ENCODE peak calls at places on chromosomes 2 and 18, in ten cellular contexts. O, F, Y, A, N, I, M, X, H and W are unnamed samples. For H3K9me3, the result is how much of the 10 kb centered on the place peaks cover.

GRCh38 chr18:46297621-46298020 is 193.4 kb downstream of the HAUS1 start:
- DNase-seq in X (no peak), M (no peak), F (no peak), A (no peak), H (peak), O (no peak), N (no peak), I (no peak), Y (no peak), W (no peak)

GRCh38 chr18:3623769-3624545 is 174.0 kb downstream of the TGIF1 start:
- DNase-seq in X (peak), O (peak), M (peak), I (peak), F (peak), H (no peak), N (peak), Y (peak), A (peak), W (peak)

GRCh38 chr2:63057249-63058148 is 6.9 kb downstream of the OTX1 start:
- DNase-seq in I (no peak), Y (no peak), M (peak), X (no peak), O (no peak), A (peak), N (no peak), F (no peak), H (no peak), W (no peak)

GRCh38 chr2:21251216-21251971 is 127.6 kb downstream of the TDRD15 start:
- DNase-seq in N (no peak), I (no peak), A (no peak), F (peak), M (peak), Y (no peak), O (no peak), H (no peak), X (no peak), W (no peak)

GRCh38 chr2:226600184-226600583 is 199.4 kb downstream of the IRS1 start:
- DNase-seq in F (no peak), O (no peak), X (no peak), M (no peak), H (no peak), I (no peak), Y (no peak), N (no peak), A (no peak), W (no peak)

GRCh38 chr2:64338910-64339500 is 115.0 kb upstream of the LGALSL start:
- DNase-seq in X (no peak), I (no peak), H (peak), A (no peak), M (no peak), F (no peak), Y (no peak), O (no peak), N (no peak), W (no peak)

GRCh38 chr18:44586782-44587524 is 93.7 kb upstream of the SETBP1 start:
- DNase-seq in I (no peak), N (no peak), H (no peak), O (no peak), Y (peak), F (no peak), M (no peak), A (no peak), X (no peak), W (no peak)

GRCh38 chr2:233093721-233094120 is 33.6 kb downstream of the INPP5D start:
- DNase-seq in M (no peak), I (no peak), H (no peak), N (no peak), Y (no peak), O (no peak), X (no peak), A (no peak), F (no peak), W (no peak)

GRCh38 chr2:86138736-86139625 is 32.9 kb downstream of the PTCD3 start:
- DNase-seq in X (no peak), F (no peak), I (no peak), M (no peak), H (no peak), A (no peak), N (no peak), Y (no peak), O (no peak), W (no peak)

GRCh38 chr18:54296017-54296416 is 26.7 kb downstream of the POLI start:
- DNase-seq in N (no peak), Y (no peak), O (no peak), I (no peak), A (peak), M (peak), F (no peak), H (no peak), X (no peak), W (no peak)

GRCh38 chr2:54559593-54560145 is 103.5 kb downstream of the SPTBN1 start:
- DNase-seq in I (no peak), Y (no peak), X (no peak), O (peak), H (peak), M (peak), N (no peak), A (peak), F (no peak), W (peak)

GRCh38 chr2:217436386-217436785 is 566.4 kb downstream of the TNS1 start:
- DNase-seq in H (no peak), A (no peak), N (no peak), O (no peak), I (peak), F (no peak), X (no peak), M (no peak), Y (peak), W (no peak)

GRCh38 chr18:13300029-13300428 is 81.5 kb downstream of the LDLRAD4 start:
- DNase-seq in O (no peak), I (no peak), F (no peak), N (no peak), H (no peak), X (no peak), M (no peak), Y (no peak), A (no peak), W (no peak)

GRCh38 chr18:12751891-12752290 is 49.0 kb downstream of the PSMG2 start:
- DNase-seq in N (no peak), Y (no peak), F (no peak), M (no peak), O (no peak), I (no peak), H (peak), X (no peak), A (no peak), W (no peak)

GRCh38 chr2:240558229-240558885 is 569 bp upstream of the ANKMY1 start:
- DNase-seq in Y (no peak), N (no peak), X (no peak), A (peak), M (no peak), H (no peak), O (no peak), I (no peak), F (no peak), W (no peak)

GRCh38 chr2:138201326-138201725 is 237.1 kb downstream of the HNMT start:
- DNase-seq in H (no peak), Y (no peak), N (no peak), A (no peak), O (no peak), I (no peak), X (no peak), F (no peak), M (no peak), W (no peak)

GRCh38 chr2:133657591-133657990 is 89.3 kb upstream of the NCKAP5 start:
- DNase-seq in Y (no peak), N (no peak), F (no peak), H (no peak), A (no peak), I (no peak), X (no peak), O (no peak), M (no peak), W (no peak)

GRCh38 chr2:70070557-70071268 is 16.6 kb upstream of the PCBP1 start:
- DNase-seq in O (no peak), H (peak), Y (peak), M (peak), F (peak), X (peak), N (no peak), I (peak), A (peak), W (peak)

GRCh38 chr2:127115471-127116199 is 8.7 kb upstream of the BIN1 start:
- DNase-seq in I (no peak), Y (no peak), O (no peak), N (no peak), M (no peak), X (no peak), A (no peak), F (peak), H (no peak), W (no peak)

GRCh38 chr2:217988014-217988839 is 14.6 kb downstream of the TNS1 start:
- DNase-seq in X (no peak), A (peak), Y (peak), H (peak), F (peak), N (peak), I (peak), M (peak), O (peak), W (peak)

GRCh38 chr2:71609029-71609428 is 155.7 kb downstream of the DYSF start:
- DNase-seq in H (no peak), Y (peak), I (no peak), M (peak), F (peak), N (no peak), O (no peak), A (no peak), X (no peak), W (peak)

GRCh38 chr2:40666438-40666837 is 214.5 kb upstream of the SLC8A1 start:
- DNase-seq in O (no peak), Y (peak), A (no peak), H (no peak), X (no peak), I (no peak), M (no peak), N (no peak), F (no peak), W (no peak)

GRCh38 chr2:471560-471959 is 183.7 kb upstream of the ALKAL2 start:
- DNase-seq in I (no peak), H (no peak), M (no peak), Y (no peak), F (no peak), N (no peak), X (no peak), A (no peak), O (no peak), W (no peak)

GRCh38 chr18:48990497-48991298 is 39.9 kb upstream of the SMAD7 start:
- DNase-seq in M (no peak), F (no peak), A (no peak), X (no peak), N (no peak), O (no peak), I (no peak), Y (no peak), H (no peak), W (peak)

GRCh38 chr2:74548919-74549684 is 4.6 kb downstream of the LOXL3 start:
- DNase-seq in M (peak), N (peak), Y (peak), F (peak), X (no peak), O (peak), H (no peak), A (peak), I (peak), W (peak)

GRCh38 chr18:3664563-3665178 is 214.7 kb downstream of the TGIF1 start:
- DNase-seq in A (peak), X (no peak), O (no peak), N (no peak), I (no peak), Y (no peak), M (no peak), H (no peak), F (no peak), W (no peak)

GRCh38 chr2:181105562-181105961 is 125.2 kb downstream of the UBE2E3 start:
- DNase-seq in H (no peak), O (no peak), Y (no peak), M (no peak), I (no peak), X (no peak), A (no peak), N (no peak), F (no peak), W (no peak)

GRCh38 chr2:143683977-143684376 is 554.8 kb downstream of the ARHGAP15 start:
- DNase-seq in M (no peak), Y (no peak), A (no peak), F (no peak), X (no peak), I (no peak), H (no peak), N (no peak), O (no peak), W (no peak)

GRCh38 chr18:55110436-55110835 is 151.2 kb upstream of the CCDC68 start:
- DNase-seq in I (peak), O (no peak), X (no peak), N (no peak), Y (no peak), M (peak), F (no peak), H (no peak), A (no peak), W (peak)

GRCh38 chr18:12256946-12257345 is 2.8 kb downstream of the CIDEA start:
- DNase-seq in A (no peak), X (no peak), M (peak), H (no peak), Y (no peak), O (no peak), F (no peak), I (no peak), N (no peak), W (peak)

GRCh38 chr2:235779444-235779896 is 285.6 kb downstream of the AGAP1 start:
- DNase-seq in O (peak), F (peak), I (peak), H (peak), A (peak), M (peak), X (peak), Y (peak), N (peak), W (peak)

GRCh38 chr2:178280261-178280852 is 86.0 kb downstream of the OSBPL6 start:
- DNase-seq in X (no peak), H (peak), A (peak), N (no peak), M (peak), I (no peak), F (peak), Y (no peak), O (no peak), W (no peak)

GRCh38 chr2:25851740-25852503 is 26.4 kb downstream of the ASXL2 start:
- DNase-seq in I (no peak), X (peak), A (peak), M (peak), H (peak), N (no peak), F (peak), O (no peak), Y (no peak), W (no peak)
- H3K4me3 ChIP-seq in I (no peak), X (peak), A (no peak), M (no peak), H (peak), N (no peak), F (no peak), O (no peak), Y (no peak), W (peak)

GRCh38 chr2:236841389-236841788 is 244.3 kb upstream of the COPS8 start:
- DNase-seq in X (no peak), H (no peak), O (no peak), A (no peak), F (no peak), M (no peak), N (no peak), I (no peak), Y (no peak), W (no peak)
- H3K9me3 ChIP-seq in X (under half), H (under half), O (under half), A (under half), F (under half), M (under half), N (under half), I (under half), Y (under half), W (under half)

DNA sequence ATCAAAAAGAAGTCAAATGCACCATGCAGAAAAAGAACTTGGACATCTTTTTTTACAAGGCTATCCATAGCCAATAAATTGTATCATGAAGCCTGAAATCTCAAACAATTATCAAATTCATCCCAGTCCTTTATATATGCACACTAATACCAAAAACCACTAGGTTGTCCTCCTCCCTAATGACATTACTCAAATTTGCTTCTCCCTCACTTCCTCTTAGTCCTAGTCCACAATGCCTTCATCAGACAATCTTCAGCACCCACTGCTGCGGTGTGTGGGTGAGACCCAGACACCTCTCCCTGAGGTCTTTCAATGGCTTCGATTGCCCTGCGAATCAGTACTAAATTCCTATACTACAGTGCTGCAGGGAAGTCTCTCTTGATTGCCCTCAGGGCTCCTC is 58.1 kb downstream of the CLASP1 start:
- DNase-seq in Y (no peak), H (no peak), N (no peak), A (no peak), I (no peak), F (no peak), M (no peak), O (no peak), X (no peak), W (no peak)
- H3K27ac ChIP-seq in Y (no peak), H (no peak), N (no peak), A (no peak), I (no peak), F (no peak), M (no peak), O (no peak), X (no peak), W (no peak)

DNA sequence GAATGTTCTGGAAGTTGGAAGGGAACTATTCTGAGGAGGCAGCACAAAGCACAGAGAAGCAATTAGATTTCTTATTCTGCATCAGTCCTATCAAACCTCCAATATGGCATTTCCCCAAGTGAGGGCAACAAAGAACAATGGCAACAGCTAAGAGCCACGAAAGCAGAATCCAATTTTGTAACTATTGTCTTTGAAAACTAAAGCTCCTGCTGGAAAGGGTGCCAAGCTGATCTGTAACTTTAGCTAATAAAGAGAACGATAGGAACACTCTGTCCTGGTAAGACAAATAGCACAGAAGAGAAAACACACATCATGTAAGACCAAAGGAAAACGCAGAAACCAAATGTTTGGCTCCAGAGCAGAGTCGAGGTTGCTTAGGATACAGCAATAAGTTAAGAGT is 160.6 kb downstream of the STK39 start:
- DNase-seq in Y (no peak), F (no peak), H (no peak), O (no peak), I (no peak), A (no peak), M (no peak), X (no peak), N (no peak), W (no peak)
- H3K4me3 ChIP-seq in Y (no peak), F (no peak), H (no peak), O (no peak), I (no peak), A (no peak), M (no peak), X (no peak), N (no peak), W (no peak)

DNA sequence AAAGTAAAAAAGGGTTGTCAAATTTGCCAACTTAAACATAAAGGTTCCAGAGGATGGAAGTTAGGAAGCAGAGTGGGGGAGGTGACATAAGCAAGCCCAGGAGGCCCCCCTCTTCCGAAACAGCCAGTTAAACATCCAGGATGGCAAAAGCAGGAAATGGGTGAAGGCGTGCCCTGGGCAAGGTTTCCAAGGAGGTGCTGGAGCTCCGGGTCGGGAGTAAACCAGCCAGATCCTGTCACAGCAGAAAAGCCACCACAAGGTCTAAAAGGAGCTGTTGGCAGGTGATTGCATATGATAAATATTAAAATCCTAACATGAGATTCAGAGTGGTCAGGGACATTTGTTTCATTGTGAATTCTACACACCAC is 572.2 kb upstream of the SALL3 start:
- DNase-seq in O (no peak), F (peak), N (no peak), Y (no peak), A (no peak), I (no peak), X (no peak), H (peak), M (no peak), W (no peak)
- H3K9me3 ChIP-seq in O (under half), F (under half), N (under half), Y (under half), A (under half), I (under half), X (half or more), H (under half), M (under half), W (under half)

GRCh38 chr2:41994661-41995060 is 53.2 kb upstream of the PKDCC start:
- DNase-seq in M (no peak), Y (no peak), A (no peak), X (no peak), O (no peak), H (no peak), I (no peak), F (no peak), N (no peak), W (no peak)

GRCh38 chr2:41992056-41992699 is 55.6 kb upstream of the PKDCC start:
- DNase-seq in O (no peak), M (no peak), I (no peak), F (no peak), H (no peak), N (no peak), A (no peak), X (no peak), Y (no peak), W (no peak)

GRCh38 chr2:41994177-41994576 is 53.6 kb upstream of the PKDCC start:
- DNase-seq in M (no peak), I (no peak), Y (no peak), X (no peak), F (no peak), N (no peak), A (no peak), H (no peak), O (no peak), W (no peak)

GRCh38 chr2:41992700-41993070 is 55.1 kb upstream of the PKDCC start:
- DNase-seq in M (no peak), I (no peak), X (no peak), Y (no peak), H (no peak), N (no peak), O (no peak), A (no peak), F (no peak), W (no peak)

DNA sequence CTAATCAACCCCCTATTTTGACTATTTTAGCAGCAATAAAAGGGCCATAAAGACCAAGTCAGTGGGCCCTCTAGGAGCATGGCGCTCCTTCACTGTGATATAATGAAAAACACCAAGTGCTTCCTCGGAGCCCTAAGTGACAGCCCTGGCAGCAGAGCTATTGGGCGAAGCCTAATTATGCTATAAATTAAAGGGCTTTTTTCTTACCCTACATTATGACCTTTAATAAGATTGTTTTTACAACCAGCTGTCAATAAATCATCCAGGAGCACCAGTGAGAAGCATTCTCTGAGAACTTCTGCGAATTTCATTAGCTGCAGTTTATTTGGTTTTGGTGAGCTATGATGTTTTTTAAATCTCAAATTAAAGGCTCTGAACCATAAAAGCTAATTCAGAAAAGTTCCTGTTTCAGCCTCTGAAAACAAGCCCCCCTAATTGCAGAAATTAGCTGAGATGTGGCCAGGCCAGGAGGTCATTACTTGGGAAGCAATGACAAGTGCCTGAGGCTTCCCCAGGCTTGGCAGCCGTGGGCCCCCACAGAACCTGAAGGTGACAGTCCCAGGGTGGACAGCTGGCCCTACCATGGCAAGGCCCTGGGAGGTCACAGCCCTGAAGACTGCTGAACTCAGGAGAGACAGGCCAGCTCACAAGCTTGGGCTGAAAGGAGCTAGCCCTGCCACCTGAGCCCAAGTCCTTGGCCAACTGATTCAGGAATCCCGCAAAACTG is 54.6 kb upstream of the PKDCC start:
- DNase-seq in O (no peak), X (no peak), F (no peak), M (no peak), A (no peak), N (no peak), I (no peak), H (no peak), Y (no peak), W (no peak)
- H3K27ac ChIP-seq in O (no peak), X (no peak), F (no peak), M (no peak), A (no peak), N (no peak), I (no peak), H (no peak), Y (no peak), W (no peak)

GRCh38 chr2:47172922-47173695 is 18.0 kb upstream of the STPG4 start:
- DNase-seq in O (no peak), A (no peak), I (no peak), F (no peak), X (no peak), Y (no peak), H (no peak), N (no peak), M (no peak), W (no peak)
- H3K4me3 ChIP-seq in O (no peak), A (peak), I (no peak), F (peak), X (peak), Y (peak), H (peak), N (peak), M (peak), W (peak)